ENCODE peak calls at places on chromosome X, in six cellular contexts. M is HCT116, T is K562, R is GM12878, I is SK-N-SH, L is HepG2. X is an unnamed sample.

GRCh38 chrX:84320606-84321005 is 132.6 kb upstream of the RPS6KA6 start:
- DNase-seq in I (no peak), M (no peak), R (no peak), T (no peak), L (no peak), X (no peak)

GRCh38 chrX:116272328-116272727 is 101.8 kb downstream of the AGTR2 start:
- DNase-seq in I (no peak), R (no peak), T (no peak), L (no peak), M (peak; percentile 70), X (no peak)

GRCh38 chrX:2360731-2361130 is 140.0 kb downstream of the DHRSX start:
- DNase-seq in M (no peak), L (peak; percentile 8), R (no peak), T (peak; percentile 62), I (no peak), X (no peak)

GRCh38 chrX:2584216-2584615 is 83.4 kb upstream of the DHRSX start:
- DNase-seq in R (no peak), M (no peak), I (peak; percentile 34), T (no peak), L (no peak), X (no peak)

GRCh38 chrX:63679432-63679831 is 105.6 kb downstream of the ARHGEF9 start:
- DNase-seq in L (no peak), I (no peak), M (no peak), T (no peak), R (no peak), X (no peak)

GRCh38 chrX:102832661-102833060 is 104.4 kb upstream of the RAB40AL start:
- DNase-seq in M (no peak), R (no peak), I (peak; percentile 5), L (no peak), T (peak; percentile 35), X (no peak)

GRCh38 chrX:41921492-41922124 is 1.7 kb downstream of the CASK start:
- DNase-seq in M (no peak), T (no peak), R (peak; percentile 45), I (no peak), L (peak; percentile 37), X (peak; percentile 14)

GRCh38 chrX:138127314-138127713 is 561.4 kb downstream of the ZIC3 start:
- DNase-seq in M (no peak), I (no peak), T (no peak), L (no peak), R (no peak), X (no peak)

GRCh38 chrX:121008920-121009319 is 23.4 kb upstream of the CT47A1 start:
- DNase-seq in R (no peak), M (no peak), I (no peak), L (peak; percentile 85), T (no peak), X (peak; percentile 38)

GRCh38 chrX:11591712-11592351 is 73.9 kb downstream of the ARHGAP6 start:
- DNase-seq in R (no peak), I (no peak), L (no peak), M (no peak), T (no peak), X (no peak)

GRCh38 chrX:47645530-47645929 is 4.8 kb downstream of the ELK1 start:
- DNase-seq in I (no peak), T (no peak), M (no peak), R (no peak), L (no peak), X (no peak)

GRCh38 chrX:123087326-123087725 is 96.8 kb upstream of the GRIA3 start:
- DNase-seq in T (no peak), L (peak; percentile 81), R (no peak), M (no peak), I (no peak), X (no peak)

GRCh38 chrX:1767026-1767425 is 152.2 kb downstream of the ASMT start:
- DNase-seq in I (no peak), L (no peak), R (no peak), T (no peak), M (no peak), X (no peak)

GRCh38 chrX:115940888-115941332 is 229.6 kb upstream of the AGTR2 start:
- DNase-seq in T (peak; percentile 43), R (peak; percentile 43), M (no peak), L (peak; percentile 83), I (peak; percentile 78), X (peak; percentile 81)

GRCh38 chrX:136714626-136715599 is 65.8 kb downstream of the ARHGEF6 start:
- DNase-seq in T (no peak), R (no peak), I (no peak), M (no peak), L (no peak), X (no peak)

GRCh38 chrX:40077906-40078305 is 19.9 kb downstream of the BCOR start:
- DNase-seq in M (no peak), L (no peak), T (no peak), R (no peak), I (no peak), X (no peak)
- TF ChIP-seq JUND in M (no peak), L (no peak), T (no peak), R (no peak), I (no peak), X (no peak)

GRCh38 chrX:320126-320783 is 1.7 kb upstream of the GTPBP6 start:
- DNase-seq in I (no peak), L (no peak), T (peak; percentile 25), M (no peak), R (no peak), X (peak; percentile 24)
- TF ChIP-seq JUND in I (no peak), L (no peak), T (no peak), M (no peak), R (no peak), X (no peak)

DNA sequence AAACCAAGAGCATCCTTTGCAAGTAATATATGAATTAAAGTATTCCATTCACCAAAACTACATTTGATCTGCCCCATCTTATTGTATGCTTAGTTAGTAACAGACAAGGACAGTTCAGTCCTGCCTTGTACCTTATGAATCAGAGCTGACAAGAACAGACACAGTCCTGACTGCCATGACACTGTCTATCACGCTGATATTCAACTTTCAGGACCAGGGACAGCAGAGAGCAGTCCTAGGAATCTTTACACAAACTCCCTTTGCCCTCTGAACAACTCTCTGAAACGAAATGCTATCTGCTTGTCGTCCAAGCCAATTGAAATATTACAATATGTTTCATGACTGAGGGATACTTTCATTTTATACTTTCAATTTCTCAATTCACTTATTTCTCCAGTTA is 268.6 kb upstream of the VCX start:
- DNase-seq in M (no peak), T (peak; percentile 0), L (peak; percentile 14), I (no peak), R (no peak), X (no peak)
- TF ChIP-seq JUND in M (no peak), T (no peak), L (no peak), I (no peak), R (no peak), X (no peak)

GRCh38 chrX:100883654-100884053 is 9.5 kb upstream of the NOX1 start:
- DNase-seq in M (no peak), L (peak; percentile 68), R (no peak), I (no peak), T (no peak), X (no peak)
- TF ChIP-seq JUND in M (no peak), L (no peak), R (no peak), I (no peak), T (no peak), X (no peak)

DNA sequence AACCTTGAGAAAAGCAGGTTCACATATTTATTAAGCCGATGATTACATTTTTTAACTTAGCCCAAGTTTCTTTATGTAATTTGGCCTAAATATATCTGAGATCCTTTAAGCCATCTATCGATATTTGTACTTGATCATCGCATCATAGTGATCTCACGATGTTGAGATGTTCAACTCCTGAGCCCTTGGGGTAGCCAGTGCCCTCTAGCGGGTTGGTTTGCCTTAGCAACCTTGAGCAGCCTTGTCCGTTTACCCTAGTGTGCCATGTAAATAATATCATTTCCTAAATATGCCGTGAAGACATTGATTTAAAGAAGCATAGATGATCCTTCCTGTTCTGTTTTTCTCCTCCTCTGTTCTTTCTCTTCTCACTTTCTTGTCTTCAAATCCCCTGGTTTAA is 432.2 kb downstream of the RPA4 start:
- DNase-seq in M (no peak), L (no peak), T (peak; percentile 36), I (no peak), R (no peak), X (no peak)
- TF ChIP-seq JUND in M (no peak), L (no peak), T (no peak), I (no peak), R (no peak), X (no peak)